ENCODE peak calls at places on chromosome 9, in ten cellular contexts. I is RPMI7951; M is IMR-90; Q is DMS 273 treated with DMSO at 0.1 percent for 48 hours; G is NCI-H187 treated with DMSO at 0.1 percent for 48 hours; W is KBM-7; A is stimulated activated CD8-positive, alpha-beta memory T cell treated with anti-CD3 and anti-CD28 coated beads, Interleukin-15, amount 100 ng/mL, for 24 hours; T is neural progenitor cell; L is GM04504; C is WERI-Rb-1. R is an unnamed sample.

GRCh38 chr9:87766697-87767096 is 40.8 kb downstream of the CTSL start:
- DNase-seq in I (no peak), M (no peak), Q (no peak), G (no peak), W (no peak), A (no peak), T (no peak), L (no peak), C (no peak), R (no peak)

GRCh38 chr9:135366104-135366503 is 113.5 kb upstream of the PPP1R26 start:
- DNase-seq in I (no peak), M (no peak), Q (no peak), G (no peak), W (no peak), A (no peak), T (no peak), L (no peak), C (no peak), R (no peak)

GRCh38 chr9:109107402-109108240 is 12.1 kb downstream of the TMEM245 start:
- DNase-seq in I (peak), M (peak), Q (no peak), G (no peak), W (no peak), A (no peak), T (no peak), L (peak), C (no peak), R (no peak)

GRCh38 chr9:4301971-4302427 is 2.1 kb upstream of the GLIS3 start:
- DNase-seq in I (peak), M (peak), Q (no peak), G (no peak), W (no peak), A (no peak), T (no peak), L (peak), C (no peak), R (peak)

GRCh38 chr9:114174876-114175771 is 19.8 kb downstream of the COL27A1 start:
- DNase-seq in I (peak), M (peak), Q (no peak), G (no peak), W (no peak), A (no peak), T (no peak), L (peak), C (no peak), R (no peak)

GRCh38 chr9:81622471-81623245 is 66.7 kb downstream of the TLE1 start:
- DNase-seq in I (no peak), M (no peak), Q (no peak), G (no peak), W (no peak), A (no peak), T (peak), L (no peak), C (no peak), R (no peak)

GRCh38 chr9:82363236-82363635 is 374.7 kb downstream of the SPATA31D1 start:
- DNase-seq in I (no peak), M (no peak), Q (peak), G (no peak), W (no peak), A (no peak), T (no peak), L (no peak), C (peak), R (no peak)

GRCh38 chr9:35540315-35540714 is 50.4 kb downstream of the RUSC2 start:
- DNase-seq in I (no peak), M (no peak), Q (no peak), G (no peak), W (no peak), A (no peak), T (no peak), L (no peak), C (no peak), R (no peak)

GRCh38 chr9:126366366-126367011 is 39.9 kb downstream of the MVB12B start:
- DNase-seq in I (no peak), M (no peak), Q (no peak), G (no peak), W (no peak), A (no peak), T (no peak), L (no peak), C (no peak), R (no peak)

GRCh38 chr9:106305428-106306133 is 557.4 kb upstream of the ZNF462 start:
- DNase-seq in I (peak), M (no peak), Q (peak), G (no peak), W (no peak), A (no peak), T (no peak), L (no peak), C (no peak), R (no peak)

GRCh38 chr9:84600739-84601138 is 68.8 kb upstream of the NTRK2 start:
- DNase-seq in I (no peak), M (no peak), Q (no peak), G (no peak), W (no peak), A (no peak), T (no peak), L (no peak), C (no peak), R (no peak)

GRCh38 chr9:132244582-132245455 is 83.0 kb downstream of the NTNG2 start:
- DNase-seq in I (no peak), M (no peak), Q (no peak), G (no peak), W (peak), A (no peak), T (no peak), L (peak), C (no peak), R (no peak)

GRCh38 chr9:131667576-131667975 is 72.3 kb downstream of the RAPGEF1 start:
- DNase-seq in I (peak), M (no peak), Q (no peak), G (no peak), W (no peak), A (no peak), T (no peak), L (no peak), C (no peak), R (no peak)

GRCh38 chr9:130903194-130904069 is 6.8 kb upstream of the QRFP start:
- DNase-seq in I (no peak), M (no peak), Q (no peak), G (no peak), W (no peak), A (no peak), T (no peak), L (no peak), C (no peak), R (no peak)

GRCh38 chr9:107980984-107981383 is 491.4 kb upstream of the KLF4 start:
- DNase-seq in I (no peak), M (no peak), Q (no peak), G (no peak), W (no peak), A (no peak), T (no peak), L (no peak), C (no peak), R (no peak)

GRCh38 chr9:110767559-110768063 is 99.0 kb downstream of the MUSK start:
- DNase-seq in I (peak), M (peak), Q (no peak), G (no peak), W (no peak), A (no peak), T (no peak), L (no peak), C (no peak), R (peak)

GRCh38 chr9:3527653-3527960 is 1.8 kb upstream of the RFX3 start:
- DNase-seq in I (no peak), M (no peak), Q (no peak), G (no peak), W (peak), A (no peak), T (no peak), L (no peak), C (no peak), R (no peak)

GRCh38 chr9:137057545-137057944 is 3.7 kb upstream of the ENTPD2 start:
- DNase-seq in I (no peak), M (no peak), Q (peak), G (no peak), W (no peak), A (no peak), T (no peak), L (no peak), C (peak), R (no peak)

GRCh38 chr9:120733190-120733589 is 18.9 kb upstream of the MEGF9 start:
- DNase-seq in I (no peak), M (peak), Q (no peak), G (no peak), W (no peak), A (no peak), T (no peak), L (no peak), C (no peak), R (no peak)

GRCh38 chr9:111030492-111030891 is 7.8 kb downstream of the LPAR1 start:
- DNase-seq in I (peak), M (no peak), Q (no peak), G (no peak), W (no peak), A (no peak), T (no peak), L (no peak), C (no peak), R (no peak)

GRCh38 chr9:81789751-81790150 is 100.4 kb upstream of the TLE1 start:
- DNase-seq in I (no peak), M (peak), Q (no peak), G (no peak), W (no peak), A (no peak), T (no peak), L (peak), C (no peak), R (no peak)

GRCh38 chr9:135971892-135972291 is 10.7 kb upstream of the UBAC1 start:
- DNase-seq in I (no peak), M (no peak), Q (no peak), G (no peak), W (no peak), A (no peak), T (peak), L (no peak), C (no peak), R (no peak)

GRCh38 chr9:79671558-79671957 is 99.8 kb downstream of the TLE4 start:
- DNase-seq in I (no peak), M (peak), Q (no peak), G (no peak), W (no peak), A (no peak), T (no peak), L (no peak), C (no peak), R (no peak)

GRCh38 chr9:2884308-2884707 is 40.4 kb upstream of the PUM3 start:
- DNase-seq in I (no peak), M (no peak), Q (no peak), G (no peak), W (no peak), A (no peak), T (no peak), L (no peak), C (no peak), R (no peak)

GRCh38 chr9:22840641-22841040 is 394.0 kb downstream of the DMRTA1 start:
- DNase-seq in I (no peak), M (no peak), Q (no peak), G (no peak), W (no peak), A (no peak), T (peak), L (no peak), C (no peak), R (no peak)

GRCh38 chr9:6367128-6367741 is 39.1 kb downstream of the TPD52L3 start:
- DNase-seq in I (no peak), M (peak), Q (no peak), G (no peak), W (no peak), A (no peak), T (no peak), L (no peak), C (no peak), R (no peak)

GRCh38 chr9:626591-626990 is 214.9 kb upstream of the DMRT1 start:
- DNase-seq in I (no peak), M (no peak), Q (no peak), G (no peak), W (no peak), A (no peak), T (no peak), L (no peak), C (no peak), R (no peak)

GRCh38 chr9:2874001-2874750 is 30.3 kb upstream of the PUM3 start:
- DNase-seq in I (no peak), M (peak), Q (no peak), G (no peak), W (no peak), A (no peak), T (no peak), L (no peak), C (no peak), R (no peak)

GRCh38 chr9:114238471-114238870 is 83.1 kb downstream of the COL27A1 start:
- DNase-seq in I (no peak), M (no peak), Q (no peak), G (no peak), W (no peak), A (no peak), T (no peak), L (no peak), C (no peak), R (no peak)

GRCh38 chr9:85408494-85408893 is 333.3 kb downstream of the AGTPBP1 start:
- DNase-seq in I (no peak), M (no peak), Q (no peak), G (no peak), W (no peak), A (no peak), T (no peak), L (no peak), C (no peak), R (no peak)

GRCh38 chr9:130339306-130339705 is 73.7 kb downstream of the HMCN2 start:
- DNase-seq in I (no peak), M (no peak), Q (no peak), G (no peak), W (no peak), A (no peak), T (no peak), L (no peak), C (no peak), R (no peak)

GRCh38 chr9:13491493-13492424 is 212.3 kb upstream of the MPDZ start:
- DNase-seq in I (no peak), M (no peak), Q (no peak), G (peak), W (no peak), A (no peak), T (peak), L (no peak), C (no peak), R (no peak)

GRCh38 chr9:21967169-21967568 is 27.0 kb downstream of the CDKN2A start:
- DNase-seq in I (no peak), M (no peak), Q (no peak), G (no peak), W (no peak), A (no peak), T (peak), L (no peak), C (no peak), R (no peak)

GRCh38 chr9:86202338-86202882 is 57.0 kb downstream of the C9orf153 start:
- DNase-seq in I (peak), M (peak), Q (peak), G (no peak), W (peak), A (no peak), T (peak), L (peak), C (peak), R (peak)

GRCh38 chr9:98992885-98993569 is 49.3 kb downstream of the COL15A1 start:
- DNase-seq in I (peak), M (no peak), Q (no peak), G (no peak), W (no peak), A (no peak), T (no peak), L (no peak), C (no peak), R (no peak)

GRCh38 chr9:100088202-100088601 is 10.6 kb downstream of the ERP44 start:
- DNase-seq in I (no peak), M (no peak), Q (no peak), G (no peak), W (no peak), A (no peak), T (no peak), L (no peak), C (no peak), R (no peak)

GRCh38 chr9:99748690-99749089 is 73.0 kb upstream of the NR4A3 start:
- DNase-seq in I (no peak), M (no peak), Q (no peak), G (no peak), W (no peak), A (no peak), T (no peak), L (no peak), C (no peak), R (no peak)

R was measured in fibroblast of the conjunctiva.